ENCODE peak calls at places on chromosomes 16 and 17, in eight cellular contexts. J is cardiac septum; S is GM12864; M is psoas muscle; R is AG10803; F is stimulated activated CD8-positive, alpha-beta memory T cell treated with anti-CD3 and anti-CD28 coated beads, Interleukin-15, amount 100 ng/mL, for 24 hours; D is progenitor cell of endocrine pancreas; P is EL. B is an unnamed sample.

GRCh38 chr16:71430744-71431143 is 11.1 kb downstream of the TLE7 start:
- DNase-seq in J (no peak), S (no peak), M (no peak), R (no peak), F (no peak), D (no peak), P (no peak), B (no peak)

GRCh38 chr16:64094992-64095579 is 1026.8 kb downstream of the CDH11 start:
- DNase-seq in J (no peak), S (no peak), M (no peak), R (peak), F (no peak), D (no peak), P (peak), B (no peak)

GRCh38 chr16:87742781-87743490 is 22.9 kb downstream of the KLHDC4 start:
- DNase-seq in J (no peak), S (no peak), M (no peak), R (no peak), F (no peak), D (no peak), P (no peak), B (no peak)

GRCh38 chr16:14307623-14308356 is 236.7 kb downstream of the MRTFB start:
- DNase-seq in J (no peak), S (no peak), M (peak), R (peak), F (no peak), D (no peak), P (peak), B (peak)

GRCh38 chr16:66918803-66919568 is at the start of gene CDH16:
- DNase-seq in J (no peak), S (no peak), M (no peak), R (no peak), F (no peak), D (no peak), P (no peak), B (no peak)

GRCh38 chr17:50649042-50649908 is 14.6 kb downstream of the ABCC3 start:
- DNase-seq in J (no peak), S (no peak), M (no peak), R (no peak), F (no peak), D (no peak), P (no peak), B (no peak)

GRCh38 chr16:77295896-77296295 is 96.7 kb downstream of the SYCE1L start:
- DNase-seq in J (no peak), S (no peak), M (no peak), R (no peak), F (no peak), D (no peak), P (no peak), B (no peak)

GRCh38 chr16:56610017-56610608 is 1.7 kb downstream of the MT2A start:
- DNase-seq in J (no peak), S (no peak), M (peak), R (peak), F (no peak), D (no peak), P (peak), B (no peak)

GRCh38 chr16:83305092-83305491 is 502.7 kb upstream of the HSBP1 start:
- DNase-seq in J (no peak), S (no peak), M (no peak), R (peak), F (no peak), D (no peak), P (peak), B (no peak)

GRCh38 chr17:55710829-55711496 is 11.7 kb downstream of the TMEM100 start:
- DNase-seq in J (no peak), S (no peak), M (no peak), R (no peak), F (no peak), D (no peak), P (no peak), B (no peak)

GRCh38 chr16:72938426-72939164 is 109.3 kb downstream of the ZFHX3 start:
- DNase-seq in J (peak), S (no peak), M (peak), R (peak), F (no peak), D (no peak), P (peak), B (peak)

GRCh38 chr16:17602678-17603077 is 131.9 kb upstream of the XYLT1 start:
- DNase-seq in J (no peak), S (no peak), M (no peak), R (no peak), F (no peak), D (no peak), P (no peak), B (no peak)

GRCh38 chr16:11806721-11807120 is 9.7 kb upstream of the ZC3H7A start:
- DNase-seq in J (no peak), S (no peak), M (no peak), R (peak), F (no peak), D (no peak), P (peak), B (no peak)

GRCh38 chr17:78529871-78530670 is 47.1 kb downstream of the DNAH17 start:
- DNase-seq in J (no peak), S (no peak), M (no peak), R (no peak), F (no peak), D (no peak), P (no peak), B (no peak)

GRCh38 chr17:34318474-34318873 is 761 bp upstream of the CCL8 start:
- DNase-seq in J (no peak), S (no peak), M (no peak), R (no peak), F (no peak), D (no peak), P (no peak), B (peak)

GRCh38 chr16:89952551-89952950 is 4.0 kb downstream of the DEF8 start:
- DNase-seq in J (no peak), S (no peak), M (no peak), R (no peak), F (no peak), D (no peak), P (no peak), B (no peak)

GRCh38 chr16:70454221-70455034 is at the start of gene FCSK:
- DNase-seq in J (peak), S (no peak), M (peak), R (peak), F (peak), D (peak), P (peak), B (peak)

GRCh38 chr16:27109666-27110523 is 43.2 kb downstream of the C16orf82 start:
- DNase-seq in J (peak), S (no peak), M (peak), R (peak), F (peak), D (peak), P (peak), B (peak)

GRCh38 chr16:54921229-54921824 is 9.3 kb upstream of the IRX5 start:
- DNase-seq in J (no peak), S (no peak), M (no peak), R (peak), F (no peak), D (no peak), P (peak), B (no peak)